ENCODE peak calls at places on chromosome 21, in four cellular contexts. One of them, this sample, is unnamed.

GRCh38 chr21:37281579-37281978 is 14.4 kb upstream of the VPS26C start:
- DNase-seq in H9: no peak
- DNase-seq in HCT116: no peak
- DNase-seq in K562: no peak
- DNase-seq in this sample: no peak

GRCh38 chr21:30072496-30072895 is 94.1 kb downstream of the CLDN17 start:
- DNase-seq in H9: peak; percentile 78
- DNase-seq in HCT116: no peak
- DNase-seq in K562: no peak
- DNase-seq in this sample: no peak

GRCh38 chr21:32320726-32321125 is 22.1 kb downstream of the MRAP start:
- DNase-seq in H9: no peak
- DNase-seq in HCT116: no peak
- DNase-seq in K562: no peak
- DNase-seq in this sample: no peak

GRCh38 chr21:33023574-33024277 is 2.0 kb upstream of the OLIG2 start:
- DNase-seq in H9: peak; percentile 63
- DNase-seq in HCT116: no peak
- DNase-seq in K562: no peak
- DNase-seq in this sample: no peak

GRCh38 chr21:35511298-35512162 is 462.4 kb upstream of the RUNX1 start:
- DNase-seq in H9: no peak
- DNase-seq in HCT116: no peak
- DNase-seq in K562: no peak
- DNase-seq in this sample: no peak

GRCh38 chr21:41627428-41627827 is 119.5 kb upstream of the TMPRSS2 start:
- DNase-seq in H9: no peak
- DNase-seq in HCT116: no peak
- DNase-seq in K562: no peak
- DNase-seq in this sample: no peak

GRCh38 chr21:32475162-32475812 is 62.8 kb downstream of the EVA1C start:
- DNase-seq in H9: no peak
- DNase-seq in HCT116: no peak
- DNase-seq in K562: no peak
- DNase-seq in this sample: no peak

GRCh38 chr21:18951291-18952038 is 547.9 kb upstream of the TMPRSS15 start:
- DNase-seq in H9: peak; percentile 62
- DNase-seq in HCT116: no peak
- DNase-seq in K562: no peak
- DNase-seq in this sample: no peak

GRCh38 chr21:29205988-29206387 is 75.5 kb downstream of the MAP3K7CL start:
- DNase-seq in H9: no peak
- DNase-seq in HCT116: no peak
- DNase-seq in K562: no peak
- DNase-seq in this sample: no peak

GRCh38 chr21:28069446-28069845 is 923.2 kb downstream of the LTN1 start:
- DNase-seq in H9: peak; percentile 26
- DNase-seq in HCT116: no peak
- DNase-seq in K562: no peak
- DNase-seq in this sample: no peak
- H3K4me2 ChIP-seq in H9: peak overlapping the region; percentile 18
- H3K4me2 ChIP-seq in HCT116: no peak overlapping the region
- H3K4me2 ChIP-seq in K562: no peak overlapping the region
- H3K4me2 ChIP-seq in this sample: no peak overlapping the region

GRCh38 chr21:45441431-45442255 is 36.7 kb downstream of the COL18A1 start:
- DNase-seq in H9: no peak
- DNase-seq in HCT116: no peak
- DNase-seq in K562: no peak
- DNase-seq in this sample: no peak
- H3K4me2 ChIP-seq in H9: no peak overlapping the region
- H3K4me2 ChIP-seq in HCT116: no peak overlapping the region
- H3K4me2 ChIP-seq in K562: no peak overlapping the region
- H3K4me2 ChIP-seq in this sample: no peak overlapping the region

GRCh38 chr21:45981641-45982255 is at the start of gene COL6A1:
- DNase-seq in H9: peak; percentile 57
- DNase-seq in HCT116: no peak
- DNase-seq in K562: peak; percentile 85
- DNase-seq in this sample: no peak

GRCh38 chr21:45980697-45981096 is 873 bp upstream of the COL6A1 start:
- DNase-seq in H9: no peak
- DNase-seq in HCT116: no peak
- DNase-seq in K562: no peak
- DNase-seq in this sample: no peak

GRCh38 chr21:45982758-45983731 is 1.5 kb downstream of the COL6A1 start:
- DNase-seq in H9: no peak
- DNase-seq in HCT116: no peak
- DNase-seq in K562: no peak
- DNase-seq in this sample: no peak

GRCh38 chr21:45981154-45981606 is 390 bp upstream of the COL6A1 start:
- DNase-seq in H9: peak; percentile 91
- DNase-seq in HCT116: peak; percentile 52
- DNase-seq in K562: peak; percentile 91
- DNase-seq in this sample: no peak

DNA sequence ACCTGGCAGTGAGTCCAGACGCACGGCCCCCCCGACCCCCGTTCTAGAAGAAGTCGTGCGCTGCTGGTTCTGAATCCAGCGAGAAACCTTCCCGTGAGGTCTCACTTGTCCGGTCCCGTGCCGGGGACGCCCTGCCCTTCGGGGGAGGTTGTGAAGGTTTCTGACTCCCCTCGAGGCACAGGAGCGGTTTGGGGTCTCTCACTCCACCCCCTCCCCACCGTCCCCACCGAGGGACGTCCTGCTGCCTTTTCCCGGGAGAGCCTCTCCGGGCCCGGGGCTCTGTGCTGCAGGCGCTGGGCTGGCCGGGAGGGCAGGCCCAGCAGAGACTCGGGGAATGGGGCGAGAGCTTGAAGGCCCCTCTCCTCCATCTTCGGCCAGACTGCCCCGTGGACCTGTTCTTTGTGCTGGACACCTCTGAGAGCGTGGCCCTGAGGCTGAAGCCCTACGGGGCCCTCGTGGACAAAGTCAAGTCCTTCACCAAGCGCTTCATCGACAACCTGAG is 737 bp downstream of the COL6A1 start:
- DNase-seq in H9: no peak
- DNase-seq in HCT116: no peak
- DNase-seq in K562: no peak
- DNase-seq in this sample: no peak
- H3K4me2 ChIP-seq in H9: peak overlapping the region; percentile 72
- H3K4me2 ChIP-seq in HCT116: peak overlapping the region; percentile 95
- H3K4me2 ChIP-seq in K562: no peak overlapping the region
- H3K4me2 ChIP-seq in this sample: no peak overlapping the region

DNA sequence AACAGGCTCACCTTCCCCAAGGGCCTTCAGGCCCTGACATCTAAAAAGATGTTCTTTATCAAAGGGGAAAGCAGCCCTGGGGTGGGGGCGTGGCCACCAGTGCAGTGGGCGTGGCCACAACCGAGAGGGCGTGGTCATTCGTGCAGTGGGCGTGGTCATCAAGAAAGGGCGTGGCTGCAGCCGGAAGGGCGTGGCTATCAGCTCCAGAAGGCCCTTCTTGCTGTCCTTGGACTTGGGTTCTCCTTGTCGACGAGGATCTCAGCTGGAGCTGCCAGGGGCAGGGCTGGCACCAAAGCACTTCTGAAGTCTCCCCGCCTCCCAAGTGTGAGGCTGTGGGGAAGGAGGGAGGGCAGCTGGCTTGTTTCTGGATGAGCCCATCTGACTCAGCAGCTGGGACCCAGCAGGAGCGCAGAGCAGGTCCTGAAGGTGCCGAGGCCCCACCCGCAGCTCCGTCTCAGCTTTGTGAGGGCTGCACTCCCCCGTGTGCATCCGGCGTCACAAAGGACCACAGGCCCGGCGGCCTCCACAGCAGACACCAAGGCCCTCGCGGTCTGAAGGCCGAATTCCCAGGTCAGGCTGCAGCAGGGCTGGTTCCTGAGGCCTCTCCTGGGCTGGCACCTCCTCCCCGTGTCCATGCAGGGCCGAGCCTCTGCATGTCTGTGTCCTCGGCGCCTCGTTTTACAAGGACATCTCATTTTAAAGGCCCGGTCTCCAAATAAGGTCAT is 12.8 kb downstream of the PDE9A start:
- DNase-seq in H9: peak; percentile 55
- DNase-seq in HCT116: no peak
- DNase-seq in K562: peak; percentile 92
- DNase-seq in this sample: no peak
- H3K4me2 ChIP-seq in H9: no peak overlapping the region
- H3K4me2 ChIP-seq in HCT116: no peak overlapping the region
- H3K4me2 ChIP-seq in K562: peak overlapping the region; percentile 6
- H3K4me2 ChIP-seq in this sample: no peak overlapping the region

GRCh38 chr21:38389891-38390290 is 108.4 kb downstream of the ERG start:
- DNase-seq in H9: no peak
- DNase-seq in HCT116: no peak
- DNase-seq in K562: no peak
- DNase-seq in this sample: no peak
- H3K4me2 ChIP-seq in H9: no peak overlapping the region
- H3K4me2 ChIP-seq in HCT116: no peak overlapping the region
- H3K4me2 ChIP-seq in K562: no peak overlapping the region
- H3K4me2 ChIP-seq in this sample: no peak overlapping the region